ENCODE peak calls at places on chromosome 2, in six cellular contexts. S is A549; X is lung; C is sigmoid colon; A is CD4-positive, CD25-positive, alpha-beta regulatory T cell; H is psoas muscle. Q is an unnamed sample.

GRCh38 chr2:127415593-127416485 is 2.4 kb upstream of the PROC start:
- DNase-seq in H (peak; percentile 82), A (peak; percentile 74), C (no peak), S (peak; percentile 70), X (peak; percentile 76), Q (peak; percentile 83)

GRCh38 chr2:45218298-45218697 is 209.0 kb upstream of the SIX2 start:
- DNase-seq in C (no peak), S (no peak), A (no peak), X (no peak), H (no peak), Q (no peak)

GRCh38 chr2:101921319-101921960 is 70.3 kb upstream of the IL1R2 start:
- DNase-seq in A (no peak), S (no peak), H (no peak), C (no peak), X (no peak), Q (no peak)

GRCh38 chr2:188571543-188571942 is 279.9 kb downstream of the GULP1 start:
- DNase-seq in C (no peak), S (no peak), A (no peak), X (no peak), H (no peak), Q (no peak)

GRCh38 chr2:38731090-38731489 is 20.1 kb downstream of the SRSF7 start:
- DNase-seq in X (no peak), H (no peak), S (no peak), A (no peak), C (no peak), Q (no peak)

GRCh38 chr2:206150168-206150567 is 9.1 kb downstream of the NDUFS1 start:
- DNase-seq in X (no peak), C (no peak), H (no peak), S (no peak), A (no peak), Q (no peak)

GRCh38 chr2:83901322-83901721 is 557.8 kb downstream of the SUCLG1 start:
- DNase-seq in X (no peak), S (no peak), C (no peak), A (no peak), H (no peak), Q (no peak)

GRCh38 chr2:67304300-67304890 is 92.7 kb upstream of the ETAA1 start:
- DNase-seq in C (no peak), A (no peak), X (no peak), H (no peak), S (no peak), Q (no peak)

GRCh38 chr2:106280224-106280623 is 86.1 kb upstream of the UXS1 start:
- DNase-seq in S (no peak), A (no peak), C (no peak), H (no peak), X (no peak), Q (no peak)

GRCh38 chr2:83069724-83070123 is 1389.4 kb downstream of the SUCLG1 start:
- DNase-seq in A (no peak), H (no peak), C (no peak), S (no peak), X (no peak), Q (no peak)

GRCh38 chr2:45291283-45291682 is 282.0 kb upstream of the SIX2 start:
- DNase-seq in H (no peak), X (no peak), S (no peak), C (no peak), A (no peak), Q (no peak)

GRCh38 chr2:64157792-64158191 is 13.6 kb upstream of the PELI1 start:
- DNase-seq in S (no peak), C (no peak), A (no peak), X (no peak), H (no peak), Q (no peak)

GRCh38 chr2:30886101-30886500 is 78.9 kb upstream of the CAPN13 start:
- DNase-seq in A (no peak), C (no peak), X (no peak), S (no peak), H (no peak), Q (no peak)

GRCh38 chr2:160751021-160751420 is 257.4 kb upstream of the RBMS1 start:
- DNase-seq in A (no peak), C (no peak), S (no peak), X (no peak), H (no peak), Q (no peak)

GRCh38 chr2:239566162-239566994 is 165.6 kb upstream of the HDAC4 start:
- DNase-seq in X (no peak), S (no peak), H (no peak), C (peak; percentile 57), A (no peak), Q (no peak)

GRCh38 chr2:174617713-174618112 is 20.1 kb upstream of the WIPF1 start:
- DNase-seq in C (no peak), H (no peak), S (no peak), A (no peak), X (no peak), Q (no peak)
- H3K4me1 ChIP-seq in C (peaks cover 49% of the 10 kb centered on the region), H (peaks cover 3% of the 10 kb centered on the region), S (peaks cover 52% of the 10 kb centered on the region), A (peaks cover 65% of the 10 kb centered on the region), X (peaks cover 7% of the 10 kb centered on the region), Q (peaks cover 73% of the 10 kb centered on the region)

GRCh38 chr2:107364361-107364950 is 462.2 kb upstream of the RGPD4 start:
- DNase-seq in H (no peak), S (no peak), A (no peak), X (no peak), C (no peak), Q (no peak)

GRCh38 chr2:107363811-107364210 is 462.9 kb upstream of the RGPD4 start:
- DNase-seq in S (no peak), X (no peak), H (no peak), A (no peak), C (no peak), Q (no peak)

GRCh38 chr2:107358921-107359320 is 467.8 kb upstream of the RGPD4 start:
- DNase-seq in A (no peak), H (no peak), C (no peak), S (no peak), X (no peak), Q (no peak)

GRCh38 chr2:107362973-107363372 is 463.7 kb upstream of the RGPD4 start:
- DNase-seq in A (no peak), C (no peak), S (no peak), H (no peak), X (no peak), Q (no peak)

GRCh38 chr2:107361951-107362350 is 464.7 kb upstream of the RGPD4 start:
- DNase-seq in S (no peak), X (no peak), H (no peak), A (no peak), C (no peak), Q (no peak)
- H3K4me1 ChIP-seq in S (no peaks in the 10 kb centered on the region), X (no peaks in the 10 kb centered on the region), H (no peaks in the 10 kb centered on the region), A (no peaks in the 10 kb centered on the region), C (no peaks in the 10 kb centered on the region), Q (no peaks in the 10 kb centered on the region)

GRCh38 chr2:226727251-226727650 is 72.4 kb downstream of the IRS1 start:
- DNase-seq in C (no peak), H (no peak), X (no peak), A (no peak), S (no peak), Q (no peak)

GRCh38 chr2:226730487-226730886 is 69.1 kb downstream of the IRS1 start:
- DNase-seq in C (no peak), A (no peak), S (no peak), H (peak; percentile 55), X (no peak), Q (no peak)

GRCh38 chr2:226726546-226726945 is 73.1 kb downstream of the IRS1 start:
- DNase-seq in A (no peak), S (no peak), X (no peak), H (no peak), C (no peak), Q (no peak)

GRCh38 chr2:226732478-226733188 is 67.0 kb downstream of the IRS1 start:
- DNase-seq in S (no peak), H (no peak), C (no peak), X (no peak), A (no peak), Q (no peak)

GRCh38 chr2:226728996-226729395 is 70.6 kb downstream of the IRS1 start:
- DNase-seq in H (no peak), X (no peak), S (no peak), C (no peak), A (no peak), Q (no peak)
- H3K4me1 ChIP-seq in H (peaks cover 13% of the 10 kb centered on the region), X (peaks cover 11% of the 10 kb centered on the region), S (peaks cover 28% of the 10 kb centered on the region), C (peaks cover 23% of the 10 kb centered on the region), A (no peaks in the 10 kb centered on the region), Q (no peaks in the 10 kb centered on the region)

GRCh38 chr2:181649436-181649979 is 7.4 kb downstream of the CERKL start:
- DNase-seq in S (no peak), H (no peak), X (no peak), C (no peak), A (no peak), Q (no peak)

GRCh38 chr2:181642071-181642470 is 14.8 kb downstream of the CERKL start:
- DNase-seq in X (no peak), C (no peak), H (no peak), S (no peak), A (no peak), Q (no peak)

GRCh38 chr2:181643158-181643557 is 13.7 kb downstream of the CERKL start:
- DNase-seq in X (no peak), S (no peak), A (no peak), C (no peak), H (no peak), Q (no peak)

GRCh38 chr2:181648478-181649155 is 8.3 kb downstream of the CERKL start:
- DNase-seq in H (no peak), S (no peak), A (no peak), C (no peak), X (no peak), Q (no peak)

DNA sequence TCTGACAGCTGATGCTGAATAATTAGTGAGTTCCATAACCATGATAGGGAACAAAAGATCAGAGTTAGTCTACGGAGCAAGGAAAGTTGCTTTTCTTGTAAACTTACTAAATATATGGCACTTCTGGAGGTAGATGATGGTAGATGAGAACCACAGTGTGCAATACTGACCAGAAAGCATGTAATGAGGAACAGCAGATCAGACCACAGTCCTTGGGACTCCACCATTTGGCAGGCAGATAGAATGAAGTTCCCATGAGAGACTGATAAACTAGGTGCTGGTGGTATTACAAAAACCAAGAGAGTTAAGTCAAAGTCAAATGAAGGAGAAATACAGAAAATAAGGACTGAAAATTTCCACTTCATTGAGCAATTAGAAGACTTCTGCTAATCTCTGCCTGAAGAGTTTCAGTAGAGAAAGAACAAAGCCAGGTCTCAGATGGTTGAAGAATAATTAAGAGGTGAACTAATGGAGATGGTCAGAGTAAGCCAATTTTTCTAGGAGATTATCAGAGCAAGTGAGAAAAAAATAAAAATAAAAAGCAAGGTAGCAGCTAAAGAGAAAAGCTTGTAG is 10.4 kb downstream of the CERKL start:
- DNase-seq in H (no peak), A (no peak), C (no peak), X (no peak), S (no peak), Q (no peak)
- H3K4me1 ChIP-seq in H (no peaks in the 10 kb centered on the region), A (no peaks in the 10 kb centered on the region), C (no peaks in the 10 kb centered on the region), X (no peaks in the 10 kb centered on the region), S (no peaks in the 10 kb centered on the region), Q (no peaks in the 10 kb centered on the region)

GRCh38 chr2:137570484-137570883 is 393.8 kb upstream of the HNMT start:
- DNase-seq in H (no peak), C (no peak), X (no peak), A (no peak), S (no peak), Q (no peak)

DNA sequence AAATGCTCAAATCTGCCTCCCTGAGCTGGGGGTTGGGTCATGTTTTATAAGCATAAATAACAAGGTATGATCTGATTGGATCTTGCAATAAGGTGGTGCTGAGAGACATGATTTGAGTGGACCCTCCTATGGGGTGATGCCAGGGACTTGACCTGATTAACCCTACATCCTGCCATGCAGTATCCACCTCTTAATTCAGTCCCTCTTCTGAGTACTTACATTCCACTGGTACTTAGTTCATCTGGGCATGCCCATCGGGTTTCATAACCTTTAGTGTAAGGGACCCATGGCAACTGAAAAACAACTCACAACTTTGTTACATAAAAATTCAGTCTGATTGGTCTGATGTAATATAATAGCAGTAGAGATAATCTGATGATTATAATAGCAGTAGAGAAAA is 397.9 kb upstream of the HNMT start:
- DNase-seq in H (no peak), S (no peak), C (no peak), X (peak; percentile 30), A (no peak), Q (no peak)
- H3K4me1 ChIP-seq in H (no peaks in the 10 kb centered on the region), S (no peaks in the 10 kb centered on the region), C (no peaks in the 10 kb centered on the region), X (no peaks in the 10 kb centered on the region), A (no peaks in the 10 kb centered on the region), Q (no peaks in the 10 kb centered on the region)